ENCODE peak calls at places on chromosomes 16 and 17, in seven cellular contexts. L is dorsolateral prefrontal cortex; H is NCI-H510A treated with DMSO at 0.1 percent for 48 hours; E is tibial nerve; K is fibroblast of the aortic adventitia; R is left ventricle myocardium inferior; S is naive thymus-derived CD4-positive, alpha-beta T cell. O is an unnamed sample.

GRCh38 chr16:56140645-56141044 is 50.6 kb upstream of the GNAO1 start:
- DNase-seq in E (no peak), K (no peak), S (no peak), H (no peak), R (no peak), L (no peak), O (no peak)

GRCh38 chr16:54246454-54246821 is 40.1 kb downstream of the IRX3 start:
- DNase-seq in H (no peak), S (no peak), L (no peak), E (no peak), K (no peak), R (no peak), O (no peak)

GRCh38 chr17:77303620-77304019 is 162.9 kb downstream of the SEC14L1 start:
- DNase-seq in H (no peak), S (no peak), R (no peak), K (peak; percentile 29), L (no peak), E (no peak), O (no peak)

GRCh38 chr17:60573139-60573975 is 26.6 kb upstream of the PPM1D start:
- DNase-seq in K (peak; percentile 93), L (no peak), R (no peak), H (no peak), S (no peak), E (no peak), O (no peak)

GRCh38 chr17:8702996-8703395 is 41.6 kb downstream of the CCDC42 start:
- DNase-seq in L (no peak), S (no peak), R (no peak), K (no peak), H (no peak), E (no peak), O (no peak)

GRCh38 chr17:4407851-4408250 is 25.9 kb upstream of the SPNS3 start:
- DNase-seq in E (no peak), R (no peak), L (no peak), K (no peak), S (no peak), H (no peak), O (no peak)

GRCh38 chr16:2009791-2010510 is at the start of gene ZNF598:
- DNase-seq in K (peak; percentile 78), H (peak; percentile 47), S (peak; percentile 82), L (peak; percentile 82), E (peak; percentile 65), R (peak; percentile 85), O (peak; percentile 79)

GRCh38 chr16:22213801-22214200 is 7.7 kb downstream of the EEF2K start:
- DNase-seq in S (no peak), H (no peak), K (no peak), L (no peak), R (no peak), E (no peak), O (no peak)

GRCh38 chr16:2836646-2837508 is 6.8 kb downstream of the ZG16B start:
- DNase-seq in R (no peak), H (no peak), K (peak; percentile 9), S (no peak), E (no peak), L (no peak), O (no peak)

GRCh38 chr17:77957869-77958715 is at the start of gene TNRC6C:
- DNase-seq in E (peak; percentile 100), K (peak; percentile 98), H (peak; percentile 98), L (peak; percentile 100), S (peak; percentile 99), R (peak; percentile 100), O (peak; percentile 100)

GRCh38 chr16:67663877-67664222 is 2.7 kb downstream of the ENKD1 start:
- DNase-seq in K (no peak), L (no peak), E (no peak), H (no peak), S (no peak), R (no peak), O (no peak)

GRCh38 chr16:47057631-47057996 is 84.1 kb upstream of the DNAJA2 start:
- DNase-seq in K (no peak), L (no peak), H (no peak), R (no peak), S (no peak), E (no peak), O (no peak)

GRCh38 chr16:35011-35775 is 18.2 kb downstream of the POLR3K start:
- DNase-seq in L (peak; percentile 21), E (no peak), K (no peak), S (no peak), R (no peak), H (no peak), O (peak; percentile 70)

GRCh38 chr16:2483939-2484897 is 9.3 kb downstream of the TBC1D24 start:
- DNase-seq in E (no peak), K (no peak), H (no peak), S (no peak), L (no peak), R (no peak), O (no peak)

GRCh38 chr17:7477392-7478275 is 1.8 kb downstream of the ZBTB4 start:
- DNase-seq in H (no peak), S (peak; percentile 49), E (no peak), L (no peak), R (no peak), K (peak; percentile 88), O (no peak)

GRCh38 chr17:13671771-13672170 is 70.0 kb upstream of the HS3ST3A1 start:
- DNase-seq in S (no peak), K (no peak), E (no peak), L (no peak), R (no peak), H (no peak), O (no peak)

GRCh38 chr16:66617728-66618127 is 13.2 kb downstream of the CMTM3 start:
- DNase-seq in H (no peak), S (no peak), R (no peak), K (no peak), E (no peak), L (no peak), O (no peak)

GRCh38 chr16:3461120-3461519 is 17.6 kb downstream of the NAA60 start:
- DNase-seq in R (no peak), H (no peak), E (no peak), L (no peak), S (peak; percentile 54), K (no peak), O (peak; percentile 35)

GRCh38 chr17:43216369-43216761 is 4.7 kb downstream of the TMEM106A start:
- DNase-seq in L (no peak), E (no peak), S (no peak), H (no peak), K (no peak), R (no peak), O (no peak)

GRCh38 chr17:77208217-77208808 is 67.5 kb downstream of the SEC14L1 start:
- DNase-seq in R (no peak), K (peak; percentile 66), H (peak; percentile 63), L (no peak), S (no peak), E (no peak), O (no peak)

GRCh38 chr17:66403846-66404597 is 101.6 kb downstream of the PRKCA start:
- DNase-seq in S (peak; percentile 20), H (no peak), R (no peak), K (no peak), E (no peak), L (peak; percentile 47), O (no peak)

GRCh38 chr16:68973611-68974120 is 130.3 kb downstream of the TANGO6 start:
- DNase-seq in H (peak; percentile 32), S (no peak), L (no peak), R (no peak), K (no peak), E (no peak), O (no peak)

GRCh38 chr17:4304417-4305027 is 40.7 kb upstream of the ANKFY1 start:
- DNase-seq in E (no peak), L (no peak), K (peak; percentile 63), H (peak; percentile 53), S (peak; percentile 66), R (no peak), O (peak; percentile 59)

GRCh38 chr17:42881768-42882565 is 18.6 kb upstream of the G6PC1 start:
- DNase-seq in H (no peak), R (no peak), E (no peak), L (no peak), S (no peak), K (no peak), O (no peak)

GRCh38 chr17:7883781-7884386 is 4.7 kb upstream of the CHD3 start:
- DNase-seq in S (peak; percentile 41), R (no peak), H (peak; percentile 64), E (no peak), L (no peak), K (peak; percentile 64), O (peak; percentile 77)

GRCh38 chr17:7004398-7005253 is 7.8 kb upstream of the RNASEK start:
- DNase-seq in H (peak; percentile 81), R (no peak), E (no peak), K (peak; percentile 69), S (peak; percentile 79), L (no peak), O (peak; percentile 71)

GRCh38 chr16:17359778-17360177 is 111.0 kb downstream of the XYLT1 start:
- DNase-seq in K (peak; percentile 48), R (no peak), H (no peak), L (no peak), E (no peak), S (no peak), O (no peak)

GRCh38 chr17:2067559-2067958 is 12.7 kb downstream of the HIC1 start:
- DNase-seq in K (peak; percentile 73), H (no peak), S (no peak), E (no peak), L (no peak), R (no peak), O (no peak)